ENCODE peak calls at places on chromosomes 1 and 21, in nine cellular contexts. J is osteoblast, T is upper lobe of right lung, P is uterus, B is dorsolateral prefrontal cortex, Y is Peyer's patch, A is fibroblast of the aortic adventitia, V is BJ, M is OCI-LY7. X is an unnamed sample.

GRCh38 chr1:17891205-17892110 is 136.3 kb downstream of the ACTL8 start:
- DNase-seq in J (peak), T (peak), P (no peak), B (no peak), Y (no peak), A (no peak), V (no peak), M (no peak), X (no peak)

GRCh38 chr1:78070758-78071157 is 25.0 kb downstream of the GIPC2 start:
- DNase-seq in J (peak), T (no peak), P (no peak), B (no peak), Y (peak), A (peak), V (peak), M (no peak), X (peak)

GRCh38 chr1:84724128-84724860 is 34.0 kb upstream of the SSX2IP start:
- DNase-seq in J (peak), T (no peak), P (no peak), B (no peak), Y (peak), A (no peak), V (no peak), M (peak), X (no peak)

GRCh38 chr1:27713139-27713725 is 12.5 kb upstream of the FAM76A start:
- DNase-seq in J (no peak), T (no peak), P (no peak), B (no peak), Y (no peak), A (no peak), V (no peak), M (no peak), X (no peak)

GRCh38 chr1:205013683-205014367 is 29.2 kb upstream of the CNTN2 start:
- DNase-seq in J (no peak), T (no peak), P (peak), B (peak), Y (no peak), A (peak), V (no peak), M (no peak), X (peak)

GRCh38 chr21:32412162-32412997 is at the start of gene EVA1C:
- DNase-seq in J (peak), T (peak), P (peak), B (peak), Y (peak), A (peak), V (no peak), M (no peak), X (peak)

GRCh38 chr21:15992171-15992570 is 262.4 kb downstream of the USP25 start:
- DNase-seq in J (no peak), T (no peak), P (no peak), B (no peak), Y (no peak), A (peak), V (no peak), M (no peak), X (no peak)

GRCh38 chr1:159786465-159786864 is 5.7 kb downstream of the DUSP23 start:
- DNase-seq in J (no peak), T (no peak), P (no peak), B (no peak), Y (no peak), A (peak), V (no peak), M (no peak), X (no peak)

GRCh38 chr1:27719286-27720251 is 6.2 kb upstream of the FAM76A start:
- DNase-seq in J (peak), T (no peak), P (no peak), B (no peak), Y (no peak), A (peak), V (no peak), M (peak), X (peak)

DNA sequence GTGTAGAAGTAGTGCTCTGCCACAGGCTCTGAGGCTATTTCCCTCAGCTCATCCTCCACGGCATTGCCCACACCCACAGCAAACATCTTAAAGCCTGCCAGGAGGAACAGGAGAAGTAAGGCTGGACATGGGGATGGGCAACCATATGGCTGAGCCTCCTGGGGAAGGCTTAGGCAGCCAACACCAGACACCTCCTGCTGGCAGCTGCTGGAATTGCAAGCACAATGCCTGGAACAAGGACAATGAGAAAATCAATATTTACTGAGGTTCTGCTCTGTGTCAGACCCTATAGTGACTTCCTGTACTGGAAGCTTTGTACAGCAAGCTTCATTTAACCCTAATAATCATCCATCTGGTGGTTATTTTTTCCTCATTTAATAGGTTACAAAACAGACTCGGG is 8.2 kb downstream of the MATN1 start:
- DNase-seq in J (peak), T (no peak), P (no peak), B (no peak), Y (no peak), A (no peak), V (no peak), M (no peak), X (no peak)
- TF ChIP-seq CTCF in J (peak), T (peak), P (no peak), B (peak), Y (peak), A (peak), V (peak), M (peak), X (peak)

DNA sequence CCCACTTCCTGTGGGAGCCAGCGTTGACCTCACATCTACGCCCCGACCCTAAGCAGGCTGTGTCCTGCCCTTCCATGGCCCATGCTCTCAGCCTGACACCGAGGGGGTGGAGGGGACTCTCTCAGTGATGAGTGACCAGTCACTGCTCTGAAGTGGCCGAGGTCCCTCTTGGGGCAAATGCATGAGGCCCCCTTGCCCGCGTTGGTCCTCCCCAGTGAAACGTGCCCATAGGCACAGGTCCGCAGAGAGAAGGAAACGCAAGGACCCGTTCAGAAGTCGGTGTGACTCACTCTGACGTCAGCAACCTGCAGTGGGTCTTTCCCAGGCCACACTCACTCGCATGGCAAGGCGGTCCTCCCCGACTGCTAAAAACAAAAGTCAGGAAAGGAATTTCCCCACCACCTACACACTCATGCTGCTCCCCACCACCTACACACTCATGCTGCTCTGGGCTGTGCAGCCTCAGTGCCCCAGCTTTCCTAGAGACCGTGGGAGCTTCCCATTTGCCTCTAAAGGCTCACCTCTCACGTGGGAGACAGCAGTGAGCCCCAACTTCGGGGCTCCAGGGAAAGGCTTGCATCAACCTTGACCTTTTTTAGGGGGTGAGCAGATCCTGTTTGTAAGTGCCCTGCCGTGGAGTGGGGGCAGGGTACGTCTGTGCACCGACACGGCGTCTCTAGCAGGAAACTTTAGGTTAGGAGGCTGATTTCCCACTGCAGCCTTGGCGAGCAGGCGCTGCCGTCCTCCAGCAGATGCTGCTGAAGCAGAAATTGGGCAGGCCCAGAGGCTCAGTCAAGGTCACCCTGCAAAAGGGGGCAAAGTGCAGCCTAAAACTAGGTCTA is 11.4 kb downstream of the UBASH3A start:
- DNase-seq in J (no peak), T (peak), P (no peak), B (peak), Y (peak), A (peak), V (no peak), M (no peak), X (peak)
- H3K4me3 ChIP-seq in J (no peak), T (no peak), P (no peak), B (no peak), Y (no peak), A (no peak), V (no peak), M (no peak), X (no peak)

GRCh38 chr1:54247858-54248257 is 47.9 kb downstream of the MRPL37 start:
- DNase-seq in J (no peak), T (no peak), P (no peak), B (no peak), Y (no peak), A (no peak), V (no peak), M (no peak), X (no peak)

GRCh38 chr1:54249798-54250497 is 50.0 kb downstream of the MRPL37 start:
- DNase-seq in J (peak), T (no peak), P (no peak), B (no peak), Y (no peak), A (peak), V (peak), M (no peak), X (peak)

GRCh38 chr1:54250670-54251069 is 50.7 kb downstream of the MRPL37 start:
- DNase-seq in J (no peak), T (no peak), P (no peak), B (no peak), Y (no peak), A (no peak), V (no peak), M (no peak), X (no peak)

GRCh38 chr1:54246097-54246721 is 46.2 kb downstream of the MRPL37 start:
- DNase-seq in J (no peak), T (no peak), P (no peak), B (no peak), Y (no peak), A (no peak), V (no peak), M (no peak), X (no peak)

DNA sequence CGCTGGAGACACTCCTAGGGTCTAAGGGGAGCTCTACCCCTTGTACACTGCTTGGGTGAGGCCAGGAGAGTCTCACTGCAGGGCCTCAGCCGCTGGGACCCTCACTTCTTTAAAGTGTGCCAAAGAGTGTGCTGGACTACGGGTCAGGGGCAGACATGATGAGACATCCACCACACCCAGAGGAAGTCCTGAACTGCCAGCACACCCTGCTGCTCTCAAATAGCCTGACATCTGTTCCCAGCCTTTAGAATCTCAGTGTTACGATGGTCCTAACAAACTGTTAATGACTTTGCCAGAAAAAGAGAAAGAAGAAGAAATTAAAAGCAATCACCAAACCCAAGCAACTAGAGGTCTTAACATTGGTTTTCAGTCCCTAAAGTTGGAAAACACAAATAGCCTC is 49.0 kb downstream of the MRPL37 start:
- DNase-seq in J (no peak), T (no peak), P (no peak), B (no peak), Y (no peak), A (no peak), V (no peak), M (no peak), X (no peak)
- TF ChIP-seq CTCF in J (no peak), T (no peak), P (no peak), B (no peak), Y (no peak), A (no peak), V (no peak), M (no peak), X (no peak)

GRCh38 chr1:150558761-150559626 is 9.8 kb downstream of the ADAMTSL4 start:
- DNase-seq in J (peak), T (peak), P (peak), B (no peak), Y (no peak), A (no peak), V (no peak), M (no peak), X (peak)
- H3K4me3 ChIP-seq in J (peak), T (peak), P (peak), B (peak), Y (peak), A (peak), V (no peak), M (no peak), X (peak)

DNA sequence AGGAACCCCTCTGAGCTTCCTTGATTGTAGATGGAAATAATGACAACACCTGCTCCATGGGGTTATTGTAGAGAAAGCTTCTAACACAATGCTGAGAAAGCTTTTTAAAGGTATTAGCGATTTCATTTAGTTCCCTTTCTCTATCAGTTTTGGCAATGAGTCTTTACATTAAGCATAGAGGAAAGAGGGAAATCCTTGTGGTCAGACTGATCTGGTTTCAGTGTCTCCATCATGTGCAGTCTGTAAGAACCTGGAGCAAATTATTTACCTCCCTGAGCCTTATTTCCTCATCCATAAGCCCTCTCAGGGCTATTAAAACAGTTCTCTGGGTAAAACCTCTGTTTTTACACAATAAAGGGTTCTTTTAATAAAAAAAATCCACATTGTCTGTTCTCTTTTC is 87.5 kb downstream of the FGGY start:
- DNase-seq in J (no peak), T (no peak), P (no peak), B (no peak), Y (no peak), A (no peak), V (no peak), M (no peak), X (no peak)
- TF ChIP-seq CTCF in J (no peak), T (no peak), P (no peak), B (no peak), Y (no peak), A (no peak), V (no peak), M (no peak), X (no peak)

GRCh38 chr1:219659005-219659632 is 46.2 kb upstream of the ZC3H11B start:
- DNase-seq in J (no peak), T (no peak), P (no peak), B (no peak), Y (no peak), A (peak), V (no peak), M (no peak), X (peak)
- H3K4me3 ChIP-seq in J (no peak), T (no peak), P (no peak), B (no peak), Y (no peak), A (no peak), V (no peak), M (no peak), X (no peak)

GRCh38 chr1:228181105-228181504 is 15.5 kb downstream of the IBA57 start:
- DNase-seq in J (no peak), T (no peak), P (no peak), B (no peak), Y (peak), A (no peak), V (no peak), M (no peak), X (no peak)

GRCh38 chr1:228178737-228179720 is 13.4 kb downstream of the IBA57 start:
- DNase-seq in J (no peak), T (peak), P (peak), B (no peak), Y (peak), A (no peak), V (no peak), M (no peak), X (no peak)

GRCh38 chr1:228181635-228182034 is 16.0 kb downstream of the IBA57 start:
- DNase-seq in J (no peak), T (no peak), P (no peak), B (no peak), Y (peak), A (no peak), V (no peak), M (no peak), X (no peak)

GRCh38 chr1:228182296-228183030 is 16.9 kb downstream of the IBA57 start:
- DNase-seq in J (no peak), T (no peak), P (no peak), B (no peak), Y (peak), A (no peak), V (no peak), M (no peak), X (no peak)

GRCh38 chr1:228180271-228180987 is 14.8 kb downstream of the IBA57 start:
- DNase-seq in J (peak), T (no peak), P (no peak), B (no peak), Y (peak), A (no peak), V (no peak), M (peak), X (no peak)
- TF ChIP-seq CTCF in J (peak), T (peak), P (peak), B (peak), Y (no peak), A (peak), V (peak), M (peak), X (peak)

X was measured in fibroblast of pulmonary artery.